ENCODE peak calls at places on chromosome 7, in four cellular contexts. One of them, this sample, is unnamed.

GRCh38 chr7:9097565-9098060 is 664.2 kb downstream of the NXPH1 start:
- DNase-seq in cardiac fibroblast: no peak
- DNase-seq in ovary: no peak
- DNase-seq in WTC11: no peak
- DNase-seq in this sample: no peak

GRCh38 chr7:9189683-9190082 is 756.3 kb downstream of the NXPH1 start:
- DNase-seq in cardiac fibroblast: no peak
- DNase-seq in WTC11: no peak
- DNase-seq in ovary: no peak
- DNase-seq in this sample: no peak

GRCh38 chr7:131109011-131109756 is 218.5 kb upstream of the MKLN1 start:
- DNase-seq in WTC11: no peak
- DNase-seq in cardiac fibroblast: peak
- DNase-seq in ovary: no peak
- DNase-seq in this sample: no peak

GRCh38 chr7:157462840-157463239 is 126.0 kb downstream of the DNAJB6 start:
- DNase-seq in ovary: no peak
- DNase-seq in WTC11: no peak
- DNase-seq in cardiac fibroblast: no peak
- DNase-seq in this sample: no peak

GRCh38 chr7:44959433-44959951 is 19.3 kb downstream of the MYO1G start:
- DNase-seq in cardiac fibroblast: no peak
- DNase-seq in WTC11: no peak
- DNase-seq in ovary: no peak
- DNase-seq in this sample: no peak

GRCh38 chr7:75531359-75531821 is 39.3 kb downstream of the SPDYE5 start:
- DNase-seq in WTC11: peak
- DNase-seq in ovary: no peak
- DNase-seq in cardiac fibroblast: no peak
- DNase-seq in this sample: no peak

GRCh38 chr7:157479326-157479725 is 142.5 kb downstream of the DNAJB6 start:
- DNase-seq in cardiac fibroblast: no peak
- DNase-seq in WTC11: no peak
- DNase-seq in ovary: peak
- DNase-seq in this sample: no peak

GRCh38 chr7:133854739-133855138 is 272.4 kb upstream of the LRGUK start:
- DNase-seq in WTC11: no peak
- DNase-seq in cardiac fibroblast: peak
- DNase-seq in ovary: no peak
- DNase-seq in this sample: no peak

GRCh38 chr7:20435305-20435704 is 104.6 kb downstream of the ITGB8 start:
- DNase-seq in cardiac fibroblast: peak
- DNase-seq in WTC11: no peak
- DNase-seq in ovary: no peak
- DNase-seq in this sample: no peak
- TF ChIP-seq CTCF in cardiac fibroblast: no peak
- TF ChIP-seq CTCF in WTC11: no peak
- TF ChIP-seq CTCF in ovary: no peak
- TF ChIP-seq CTCF in this sample: no peak

GRCh38 chr7:142626420-142627035 is 122.7 kb upstream of the PRSS1 start:
- DNase-seq in cardiac fibroblast: peak
- DNase-seq in ovary: no peak
- DNase-seq in WTC11: peak
- DNase-seq in this sample: peak
- TF ChIP-seq CTCF in cardiac fibroblast: peak
- TF ChIP-seq CTCF in ovary: no peak
- TF ChIP-seq CTCF in WTC11: peak
- TF ChIP-seq CTCF in this sample: peak

GRCh38 chr7:99268361-99268908 is 4.2 kb upstream of the MYH16 start:
- DNase-seq in WTC11: no peak
- DNase-seq in ovary: no peak
- DNase-seq in cardiac fibroblast: no peak
- DNase-seq in this sample: no peak

GRCh38 chr7:99275496-99275895 is 2.9 kb downstream of the MYH16 start:
- DNase-seq in ovary: no peak
- DNase-seq in WTC11: no peak
- DNase-seq in cardiac fibroblast: no peak
- DNase-seq in this sample: no peak

GRCh38 chr7:99267530-99268360 is 4.9 kb upstream of the MYH16 start:
- DNase-seq in ovary: no peak
- DNase-seq in cardiac fibroblast: peak
- DNase-seq in WTC11: no peak
- DNase-seq in this sample: no peak

GRCh38 chr7:99272476-99273045 is at the start of gene MYH16:
- DNase-seq in WTC11: no peak
- DNase-seq in cardiac fibroblast: no peak
- DNase-seq in ovary: no peak
- DNase-seq in this sample: no peak

GRCh38 chr7:99270702-99271101 is 1.9 kb upstream of the MYH16 start:
- DNase-seq in WTC11: peak
- DNase-seq in cardiac fibroblast: no peak
- DNase-seq in ovary: no peak
- DNase-seq in this sample: no peak
- TF ChIP-seq CTCF in WTC11: no peak
- TF ChIP-seq CTCF in cardiac fibroblast: no peak
- TF ChIP-seq CTCF in ovary: no peak
- TF ChIP-seq CTCF in this sample: no peak

GRCh38 chr7:47300472-47301021 is 281.4 kb downstream of the TNS3 start:
- DNase-seq in cardiac fibroblast: no peak
- DNase-seq in WTC11: no peak
- DNase-seq in ovary: peak
- DNase-seq in this sample: no peak

GRCh38 chr7:47302560-47302959 is 279.4 kb downstream of the TNS3 start:
- DNase-seq in cardiac fibroblast: no peak
- DNase-seq in WTC11: no peak
- DNase-seq in ovary: no peak
- DNase-seq in this sample: no peak

GRCh38 chr7:47299496-47299895 is 282.4 kb downstream of the TNS3 start:
- DNase-seq in WTC11: no peak
- DNase-seq in cardiac fibroblast: no peak
- DNase-seq in ovary: peak
- DNase-seq in this sample: no peak

GRCh38 chr7:47301657-47302295 is 280.1 kb downstream of the TNS3 start:
- DNase-seq in cardiac fibroblast: no peak
- DNase-seq in WTC11: no peak
- DNase-seq in ovary: no peak
- DNase-seq in this sample: no peak

GRCh38 chr7:47301078-47301477 is 280.8 kb downstream of the TNS3 start:
- DNase-seq in ovary: no peak
- DNase-seq in cardiac fibroblast: no peak
- DNase-seq in WTC11: peak
- DNase-seq in this sample: no peak
- TF ChIP-seq CTCF in ovary: no peak
- TF ChIP-seq CTCF in cardiac fibroblast: no peak
- TF ChIP-seq CTCF in WTC11: no peak
- TF ChIP-seq CTCF in this sample: no peak